ENCODE peak calls at places on chromosome 14, in seven cellular contexts. F, Y, L, S, J, Z and K are unnamed samples.

GRCh38 chr14:100623961-100624360 is 36.7 kb upstream of the BEGAIN start:
- DNase-seq in F (no peak), Y (no peak), L (no peak), S (no peak), J (no peak), Z (no peak), K (no peak)

GRCh38 chr14:77268989-77269595 is 1.9 kb downstream of the NGB start:
- DNase-seq in F (no peak), Y (no peak), L (no peak), S (no peak), J (no peak), Z (no peak), K (no peak)

GRCh38 chr14:103846569-103847438 is 571 bp downstream of the PPP1R13B start:
- DNase-seq in F (peak; percentile 55), Y (peak; percentile 57), L (peak; percentile 38), S (peak; percentile 28), J (no peak), Z (peak; percentile 41), K (no peak)

GRCh38 chr14:61695695-61696527 is 598 bp downstream of the HIF1A start:
- DNase-seq in F (peak; percentile 70), Y (peak; percentile 56), L (peak; percentile 48), S (peak; percentile 36), J (peak; percentile 45), Z (peak; percentile 85), K (peak; percentile 6)

GRCh38 chr14:55874785-55875184 is 243.4 kb upstream of the PELI2 start:
- DNase-seq in F (no peak), Y (no peak), L (no peak), S (no peak), J (no peak), Z (no peak), K (no peak)

GRCh38 chr14:67941456-67942018 is 122.0 kb downstream of the RAD51B start:
- DNase-seq in F (no peak), Y (no peak), L (peak; percentile 20), S (no peak), J (no peak), Z (peak; percentile 53), K (no peak)

GRCh38 chr14:83764656-83765055 is 1765.3 kb upstream of the FLRT2 start:
- DNase-seq in F (no peak), Y (no peak), L (no peak), S (no peak), J (no peak), Z (no peak), K (no peak)

GRCh38 chr14:34361504-34362011 is 100.5 kb downstream of the SPTSSA start:
- DNase-seq in F (no peak), Y (no peak), L (no peak), S (no peak), J (no peak), Z (peak; percentile 64), K (no peak)

GRCh38 chr14:61065671-61066070 is 84.6 kb downstream of the SLC38A6 start:
- DNase-seq in F (no peak), Y (no peak), L (no peak), S (no peak), J (no peak), Z (no peak), K (no peak)

GRCh38 chr14:81323621-81324400 is 76.3 kb downstream of the STON2 start:
- DNase-seq in F (peak; percentile 53), Y (no peak), L (peak; percentile 77), S (no peak), J (no peak), Z (no peak), K (peak; percentile 86)

GRCh38 chr14:21894003-21894897 is 220.6 kb upstream of the OR4E1 start:
- DNase-seq in F (no peak), Y (no peak), L (peak; percentile 33), S (peak; percentile 32), J (no peak), Z (peak; percentile 10), K (no peak)

GRCh38 chr14:36091096-36091495 is 85.4 kb downstream of the PTCSC3 start:
- DNase-seq in F (no peak), Y (no peak), L (peak; percentile 97), S (no peak), J (no peak), Z (peak; percentile 28), K (peak; percentile 87)

GRCh38 chr14:76313303-76313702 is 62.6 kb upstream of the ESRRB start:
- DNase-seq in F (no peak), Y (no peak), L (no peak), S (no peak), J (no peak), Z (no peak), K (no peak)

GRCh38 chr14:87698496-87698895 is 294.5 kb downstream of the GALC start:
- DNase-seq in F (no peak), Y (no peak), L (no peak), S (no peak), J (no peak), Z (no peak), K (no peak)

GRCh38 chr14:31230559-31230958 is 23.0 kb upstream of the HECTD1 start:
- DNase-seq in F (no peak), Y (no peak), L (no peak), S (no peak), J (no peak), Z (no peak), K (no peak)

GRCh38 chr14:101963052-101963451 is 1.3 kb upstream of the DYNC1H1 start:
- DNase-seq in F (no peak), Y (no peak), L (no peak), S (no peak), J (no peak), Z (no peak), K (no peak)

GRCh38 chr14:103108749-103109207 is 14.3 kb downstream of the EXOC3L4 start:
- DNase-seq in F (no peak), Y (peak; percentile 59), L (peak; percentile 73), S (no peak), J (no peak), Z (peak; percentile 45), K (no peak)

GRCh38 chr14:37903561-37904191 is 304.0 kb upstream of the SSTR1 start:
- DNase-seq in F (no peak), Y (no peak), L (peak; percentile 50), S (no peak), J (no peak), Z (peak; percentile 65), K (peak; percentile 50)

GRCh38 chr14:90060312-90060964 is 1.4 kb upstream of the KCNK13 start:
- DNase-seq in F (peak; percentile 56), Y (peak; percentile 27), L (peak; percentile 1), S (no peak), J (peak; percentile 34), Z (peak; percentile 58), K (peak; percentile 42)

GRCh38 chr14:71089974-71090373 is 182.7 kb downstream of the PCNX1 start:
- DNase-seq in F (no peak), Y (no peak), L (no peak), S (no peak), J (no peak), Z (peak; percentile 30), K (no peak)

GRCh38 chr14:100761481-100761880 is 34.8 kb downstream of the DLK1 start:
- DNase-seq in F (no peak), Y (no peak), L (no peak), S (no peak), J (no peak), Z (peak; percentile 60), K (peak; percentile 19)

GRCh38 chr14:36424478-36425102 is 95.4 kb downstream of the NKX2-1 start:
- DNase-seq in F (no peak), Y (no peak), L (no peak), S (no peak), J (no peak), Z (no peak), K (no peak)